ENCODE peak calls at places on chromosomes 3 and 15, in five cellular contexts. One of them, this sample, is unnamed.

GRCh38 chr3:13161021-13161759 is 88.0 kb upstream of the IQSEC1 start:
- DNase-seq in neuronal stem cell: no peak
- DNase-seq in H9: peak
- DNase-seq in trophoblast cell: no peak
- DNase-seq in H1: no peak
- DNase-seq in this sample: no peak

GRCh38 chr3:22231061-22231460 is 480.1 kb upstream of the ZNF385D start:
- DNase-seq in H1: no peak
- DNase-seq in neuronal stem cell: no peak
- DNase-seq in H9: no peak
- DNase-seq in trophoblast cell: no peak
- DNase-seq in this sample: peak

GRCh38 chr3:127792664-127793292 is 29.5 kb downstream of the MGLL start:
- DNase-seq in H1: no peak
- DNase-seq in H9: no peak
- DNase-seq in trophoblast cell: no peak
- DNase-seq in neuronal stem cell: no peak
- DNase-seq in this sample: peak

GRCh38 chr15:57821826-57822225 is 115.3 kb downstream of the POLR2M start:
- DNase-seq in trophoblast cell: no peak
- DNase-seq in neuronal stem cell: no peak
- DNase-seq in H1: no peak
- DNase-seq in H9: no peak
- DNase-seq in this sample: no peak

GRCh38 chr3:133401374-133402135 is 1.7 kb downstream of the BFSP2 start:
- DNase-seq in neuronal stem cell: no peak
- DNase-seq in trophoblast cell: no peak
- DNase-seq in H1: no peak
- DNase-seq in H9: no peak
- DNase-seq in this sample: no peak

GRCh38 chr3:174303911-174304541 is 555.1 kb upstream of the NAALADL2 start:
- DNase-seq in neuronal stem cell: no peak
- DNase-seq in H9: no peak
- DNase-seq in trophoblast cell: no peak
- DNase-seq in H1: no peak
- DNase-seq in this sample: no peak

GRCh38 chr15:57559875-57560274 is 31.8 kb upstream of the MYZAP start:
- DNase-seq in trophoblast cell: peak
- DNase-seq in H9: peak
- DNase-seq in H1: peak
- DNase-seq in neuronal stem cell: peak
- DNase-seq in this sample: peak

GRCh38 chr3:156456771-156457224 is 98.1 kb downstream of the SSR3 start:
- DNase-seq in H1: no peak
- DNase-seq in H9: peak
- DNase-seq in neuronal stem cell: peak
- DNase-seq in trophoblast cell: peak
- DNase-seq in this sample: peak

GRCh38 chr15:100761253-100761935 is 118.2 kb upstream of the ALDH1A3 start:
- DNase-seq in H1: no peak
- DNase-seq in H9: no peak
- DNase-seq in trophoblast cell: no peak
- DNase-seq in neuronal stem cell: no peak
- DNase-seq in this sample: no peak

GRCh38 chr3:70753572-70753971 is 441.1 kb upstream of the MDFIC2 start:
- DNase-seq in neuronal stem cell: no peak
- DNase-seq in H9: peak
- DNase-seq in trophoblast cell: no peak
- DNase-seq in H1: peak
- DNase-seq in this sample: no peak

GRCh38 chr15:89333959-89334509 is 590 bp downstream of the POLG start:
- DNase-seq in trophoblast cell: no peak
- DNase-seq in H1: no peak
- DNase-seq in H9: no peak
- DNase-seq in neuronal stem cell: no peak
- DNase-seq in this sample: no peak

GRCh38 chr15:68620721-68621528 is 42.1 kb downstream of the CORO2B start:
- DNase-seq in neuronal stem cell: no peak
- DNase-seq in H1: no peak
- DNase-seq in trophoblast cell: no peak
- DNase-seq in H9: no peak
- DNase-seq in this sample: peak

GRCh38 chr3:147412491-147412916 is 3.3 kb downstream of the ZIC1 start:
- DNase-seq in neuronal stem cell: peak
- DNase-seq in H9: peak
- DNase-seq in H1: no peak
- DNase-seq in trophoblast cell: no peak
- DNase-seq in this sample: no peak

GRCh38 chr15:41564286-41564959 is 5.4 kb downstream of the TYRO3 start:
- DNase-seq in neuronal stem cell: peak
- DNase-seq in H1: no peak
- DNase-seq in H9: peak
- DNase-seq in trophoblast cell: no peak
- DNase-seq in this sample: peak

GRCh38 chr3:121951291-121951690 is 57.1 kb downstream of the SLC15A2 start:
- DNase-seq in H1: no peak
- DNase-seq in neuronal stem cell: no peak
- DNase-seq in trophoblast cell: no peak
- DNase-seq in H9: no peak
- DNase-seq in this sample: peak

GRCh38 chr3:184741259-184741556 is 29.3 kb upstream of the MAGEF1 start:
- DNase-seq in H9: no peak
- DNase-seq in neuronal stem cell: no peak
- DNase-seq in trophoblast cell: peak
- DNase-seq in H1: no peak
- DNase-seq in this sample: no peak

DNA sequence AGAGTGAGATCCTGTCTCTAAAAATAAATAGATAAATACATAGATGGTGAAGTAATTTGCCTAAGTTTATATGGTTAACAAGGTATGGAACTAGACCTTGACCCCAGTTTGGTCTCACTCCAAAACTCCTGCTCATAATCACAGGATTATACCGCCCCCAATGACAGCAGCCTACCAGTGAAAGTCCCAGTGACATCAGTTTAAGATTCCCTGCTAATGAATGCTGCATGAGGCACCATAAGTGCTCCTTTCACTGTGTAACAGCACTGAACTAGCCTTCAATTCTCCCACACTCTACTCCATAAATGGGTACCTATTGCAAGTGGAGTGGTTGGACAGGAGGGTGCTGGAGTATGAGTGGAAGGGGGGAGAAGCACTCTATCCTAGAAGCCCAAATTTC is 23.7 kb upstream of the THSD4 start:
- DNase-seq in H1: no peak
- DNase-seq in H9: no peak
- DNase-seq in neuronal stem cell: no peak
- DNase-seq in trophoblast cell: no peak
- DNase-seq in this sample: no peak
- H2BK12ac ChIP-seq in H1: no peak
- H2BK12ac ChIP-seq in H9: no peak
- H2BK12ac ChIP-seq in neuronal stem cell: no peak
- H2BK12ac ChIP-seq in trophoblast cell: no peak
- H2BK12ac ChIP-seq in this sample: no peak

GRCh38 chr15:93118904-93119303 is 29.9 kb upstream of the RGMA start:
- DNase-seq in trophoblast cell: no peak
- DNase-seq in neuronal stem cell: no peak
- DNase-seq in H1: no peak
- DNase-seq in H9: no peak
- DNase-seq in this sample: no peak
- H2BK12ac ChIP-seq in trophoblast cell: no peak
- H2BK12ac ChIP-seq in neuronal stem cell: no peak
- H2BK12ac ChIP-seq in H1: no peak
- H2BK12ac ChIP-seq in H9: no peak
- H2BK12ac ChIP-seq in this sample: no peak

GRCh38 chr15:77620297-77620696 is 12.4 kb downstream of the LINGO1 start:
- DNase-seq in H9: no peak
- DNase-seq in neuronal stem cell: no peak
- DNase-seq in H1: no peak
- DNase-seq in trophoblast cell: no peak
- DNase-seq in this sample: no peak
- H2BK12ac ChIP-seq in H9: no peak
- H2BK12ac ChIP-seq in neuronal stem cell: no peak
- H2BK12ac ChIP-seq in H1: peak
- H2BK12ac ChIP-seq in trophoblast cell: no peak
- H2BK12ac ChIP-seq in this sample: no peak

DNA sequence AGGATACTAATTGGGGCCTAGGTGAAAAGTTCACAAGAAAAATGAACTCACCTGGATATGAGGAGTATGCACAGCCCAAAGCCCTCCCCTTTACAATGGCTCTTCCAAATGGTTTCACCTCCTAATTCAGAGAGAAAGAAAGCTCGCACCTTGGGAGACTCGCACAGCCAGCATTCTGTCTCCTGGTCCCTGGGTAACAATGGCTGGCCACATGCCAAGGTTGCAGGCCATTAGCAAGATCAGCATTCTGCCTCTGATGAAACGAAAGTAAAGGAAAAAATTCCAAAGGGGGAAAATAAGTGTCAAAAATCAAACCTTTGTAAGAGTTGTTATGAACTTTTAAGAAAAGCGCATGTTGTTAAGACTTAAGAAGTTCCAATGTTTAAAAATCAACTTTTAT is 786.6 kb downstream of the MCTP2 start:
- DNase-seq in H1: no peak
- DNase-seq in trophoblast cell: no peak
- DNase-seq in neuronal stem cell: no peak
- DNase-seq in H9: peak
- DNase-seq in this sample: peak
- H2BK12ac ChIP-seq in H1: no peak
- H2BK12ac ChIP-seq in trophoblast cell: peak
- H2BK12ac ChIP-seq in neuronal stem cell: no peak
- H2BK12ac ChIP-seq in H9: no peak
- H2BK12ac ChIP-seq in this sample: peak

GRCh38 chr15:45378913-45379262 is 544 bp upstream of the GATM start:
- DNase-seq in trophoblast cell: no peak
- DNase-seq in H9: no peak
- DNase-seq in H1: no peak
- DNase-seq in neuronal stem cell: no peak
- DNase-seq in this sample: no peak

GRCh38 chr15:45378149-45378912 is at the start of gene GATM:
- DNase-seq in trophoblast cell: peak
- DNase-seq in H1: no peak
- DNase-seq in neuronal stem cell: peak
- DNase-seq in H9: peak
- DNase-seq in this sample: peak

GRCh38 chr15:45376300-45376928 is 1.9 kb downstream of the GATM start:
- DNase-seq in neuronal stem cell: no peak
- DNase-seq in H1: no peak
- DNase-seq in H9: no peak
- DNase-seq in trophoblast cell: no peak
- DNase-seq in this sample: no peak

GRCh38 chr15:45376967-45377629 is 1.2 kb downstream of the GATM start:
- DNase-seq in H9: no peak
- DNase-seq in neuronal stem cell: no peak
- DNase-seq in trophoblast cell: no peak
- DNase-seq in H1: no peak
- DNase-seq in this sample: no peak

GRCh38 chr15:45377630-45378148 is 655 bp downstream of the GATM start:
- DNase-seq in H1: no peak
- DNase-seq in H9: peak
- DNase-seq in trophoblast cell: no peak
- DNase-seq in neuronal stem cell: peak
- DNase-seq in this sample: no peak
- H2BK12ac ChIP-seq in H1: no peak
- H2BK12ac ChIP-seq in H9: no peak
- H2BK12ac ChIP-seq in trophoblast cell: no peak
- H2BK12ac ChIP-seq in neuronal stem cell: no peak
- H2BK12ac ChIP-seq in this sample: no peak

GRCh38 chr15:81013396-81013929 is 12.7 kb downstream of the TLNRD1 start:
- DNase-seq in neuronal stem cell: no peak
- DNase-seq in trophoblast cell: no peak
- DNase-seq in H1: no peak
- DNase-seq in H9: no peak
- DNase-seq in this sample: no peak

GRCh38 chr15:81015595-81016252 is 15.0 kb downstream of the TLNRD1 start:
- DNase-seq in trophoblast cell: no peak
- DNase-seq in H9: no peak
- DNase-seq in H1: no peak
- DNase-seq in neuronal stem cell: no peak
- DNase-seq in this sample: no peak

GRCh38 chr15:81018197-81018596 is 17.5 kb downstream of the TLNRD1 start:
- DNase-seq in trophoblast cell: no peak
- DNase-seq in H9: no peak
- DNase-seq in neuronal stem cell: no peak
- DNase-seq in H1: no peak
- DNase-seq in this sample: no peak

GRCh38 chr15:81014446-81015093 is 13.8 kb downstream of the TLNRD1 start:
- DNase-seq in H1: no peak
- DNase-seq in trophoblast cell: no peak
- DNase-seq in H9: no peak
- DNase-seq in neuronal stem cell: no peak
- DNase-seq in this sample: no peak

GRCh38 chr15:81016253-81017068 is 15.7 kb downstream of the TLNRD1 start:
- DNase-seq in H9: no peak
- DNase-seq in neuronal stem cell: no peak
- DNase-seq in H1: no peak
- DNase-seq in trophoblast cell: no peak
- DNase-seq in this sample: no peak
- H2BK12ac ChIP-seq in H9: no peak
- H2BK12ac ChIP-seq in neuronal stem cell: no peak
- H2BK12ac ChIP-seq in H1: no peak
- H2BK12ac ChIP-seq in trophoblast cell: no peak
- H2BK12ac ChIP-seq in this sample: no peak

DNA sequence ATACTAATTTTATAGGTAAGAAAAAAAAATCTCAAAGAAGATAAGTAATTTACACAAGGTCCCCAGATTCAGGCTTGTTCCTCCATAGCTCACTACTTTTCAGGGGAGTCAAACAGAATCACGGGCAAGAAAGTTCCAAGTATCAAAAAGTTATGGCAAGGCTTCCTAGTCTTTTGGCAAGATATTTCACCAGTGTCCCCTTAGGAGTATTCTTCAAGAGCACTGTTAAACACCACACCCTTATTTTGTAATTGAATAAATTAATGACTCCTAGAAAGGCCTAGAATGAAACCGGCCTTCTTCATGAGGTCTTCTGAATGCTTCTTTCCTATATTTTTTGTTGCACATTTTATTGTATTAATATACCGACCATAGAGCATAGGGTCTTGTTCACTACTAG is 109.7 kb downstream of the MYLK start:
- DNase-seq in trophoblast cell: no peak
- DNase-seq in H1: no peak
- DNase-seq in neuronal stem cell: no peak
- DNase-seq in H9: no peak
- DNase-seq in this sample: no peak
- H2BK12ac ChIP-seq in trophoblast cell: no peak
- H2BK12ac ChIP-seq in H1: no peak
- H2BK12ac ChIP-seq in neuronal stem cell: no peak
- H2BK12ac ChIP-seq in H9: no peak
- H2BK12ac ChIP-seq in this sample: no peak

This sample was measured in mesenchymal stem cell.